ENCODE peak calls at places on chromosomes 16 and 17, in five cellular contexts. One of them, this sample, is unnamed.

GRCh38 chr16:84463221-84463620 is 41.2 kb downstream of the MEAK7 start:
- DNase-seq in esophagus squamous epithelium: no peak
- DNase-seq in Peyer's patch: no peak
- DNase-seq in AG04449: no peak
- DNase-seq in astrocyte of the spinal cord: no peak
- DNase-seq in this sample: no peak

GRCh38 chr17:56995776-56996175 is 17.8 kb downstream of the SCPEP1 start:
- DNase-seq in esophagus squamous epithelium: no peak
- DNase-seq in Peyer's patch: no peak
- DNase-seq in AG04449: no peak
- DNase-seq in astrocyte of the spinal cord: no peak
- DNase-seq in this sample: no peak

GRCh38 chr16:19429271-19429670 is 11.6 kb downstream of the TMC5 start:
- DNase-seq in esophagus squamous epithelium: no peak
- DNase-seq in Peyer's patch: no peak
- DNase-seq in AG04449: no peak
- DNase-seq in astrocyte of the spinal cord: no peak
- DNase-seq in this sample: no peak

GRCh38 chr17:58308173-58308984 is 20.2 kb downstream of the TSPOAP1 start:
- DNase-seq in esophagus squamous epithelium: no peak
- DNase-seq in Peyer's patch: no peak
- DNase-seq in AG04449: no peak
- DNase-seq in astrocyte of the spinal cord: no peak
- DNase-seq in this sample: no peak

GRCh38 chr16:4566144-4566543 is 10.0 kb downstream of the C16orf96 start:
- DNase-seq in esophagus squamous epithelium: no peak
- DNase-seq in Peyer's patch: no peak
- DNase-seq in AG04449: no peak
- DNase-seq in astrocyte of the spinal cord: no peak
- DNase-seq in this sample: no peak

GRCh38 chr17:28744104-28744801 is 442 bp downstream of the TRAF4 start:
- DNase-seq in esophagus squamous epithelium: no peak
- DNase-seq in Peyer's patch: peak
- DNase-seq in AG04449: no peak
- DNase-seq in astrocyte of the spinal cord: peak
- DNase-seq in this sample: peak

GRCh38 chr17:57927048-57927723 is 28.0 kb downstream of the CUEDC1 start:
- DNase-seq in esophagus squamous epithelium: no peak
- DNase-seq in Peyer's patch: no peak
- DNase-seq in AG04449: no peak
- DNase-seq in astrocyte of the spinal cord: peak
- DNase-seq in this sample: peak

GRCh38 chr16:11168386-11169065 is 87.5 kb downstream of the SOCS1 start:
- DNase-seq in esophagus squamous epithelium: no peak
- DNase-seq in Peyer's patch: peak
- DNase-seq in AG04449: no peak
- DNase-seq in astrocyte of the spinal cord: no peak
- DNase-seq in this sample: no peak

GRCh38 chr17:67443931-67444597 is 67.0 kb downstream of the PITPNC1 start:
- DNase-seq in esophagus squamous epithelium: no peak
- DNase-seq in Peyer's patch: no peak
- DNase-seq in AG04449: no peak
- DNase-seq in astrocyte of the spinal cord: peak
- DNase-seq in this sample: no peak

GRCh38 chr17:19306160-19307111 is 56.1 kb downstream of the B9D1 start:
- DNase-seq in esophagus squamous epithelium: no peak
- DNase-seq in Peyer's patch: no peak
- DNase-seq in AG04449: no peak
- DNase-seq in astrocyte of the spinal cord: no peak
- DNase-seq in this sample: no peak

GRCh38 chr16:2145843-2146242 is 2.6 kb upstream of the RAB26 start:
- DNase-seq in esophagus squamous epithelium: no peak
- DNase-seq in Peyer's patch: no peak
- DNase-seq in AG04449: no peak
- DNase-seq in astrocyte of the spinal cord: no peak
- DNase-seq in this sample: no peak

GRCh38 chr16:47643610-47644009 is 182.5 kb downstream of the PHKB start:
- DNase-seq in esophagus squamous epithelium: no peak
- DNase-seq in Peyer's patch: no peak
- DNase-seq in AG04449: no peak
- DNase-seq in astrocyte of the spinal cord: peak
- DNase-seq in this sample: no peak

GRCh38 chr17:54967621-54968258 is 714 bp downstream of the COX11 start:
- DNase-seq in esophagus squamous epithelium: no peak
- DNase-seq in Peyer's patch: peak
- DNase-seq in AG04449: no peak
- DNase-seq in astrocyte of the spinal cord: peak
- DNase-seq in this sample: peak

GRCh38 chr17:27471321-27472269 is 15.3 kb downstream of the KSR1 start:
- DNase-seq in esophagus squamous epithelium: no peak
- DNase-seq in Peyer's patch: no peak
- DNase-seq in AG04449: no peak
- DNase-seq in astrocyte of the spinal cord: peak
- DNase-seq in this sample: peak

GRCh38 chr17:70961341-70961740 is 792.0 kb downstream of the KCNJ2 start:
- DNase-seq in esophagus squamous epithelium: no peak
- DNase-seq in Peyer's patch: no peak
- DNase-seq in AG04449: no peak
- DNase-seq in astrocyte of the spinal cord: peak
- DNase-seq in this sample: no peak

GRCh38 chr16:30185683-30186421 is 2.5 kb downstream of the CORO1A start:
- DNase-seq in esophagus squamous epithelium: no peak
- DNase-seq in Peyer's patch: peak
- DNase-seq in AG04449: no peak
- DNase-seq in astrocyte of the spinal cord: no peak
- DNase-seq in this sample: no peak

GRCh38 chr16:86181526-86181925 is 282.6 kb downstream of the IRF8 start:
- DNase-seq in esophagus squamous epithelium: no peak
- DNase-seq in Peyer's patch: no peak
- DNase-seq in AG04449: no peak
- DNase-seq in astrocyte of the spinal cord: no peak
- DNase-seq in this sample: no peak

GRCh38 chr17:31489295-31490018 is 98.0 kb downstream of the RAB11FIP4 start:
- DNase-seq in esophagus squamous epithelium: no peak
- DNase-seq in Peyer's patch: peak
- DNase-seq in AG04449: no peak
- DNase-seq in astrocyte of the spinal cord: no peak
- DNase-seq in this sample: no peak

GRCh38 chr17:19341211-19341631 is 21.3 kb downstream of the B9D1 start:
- DNase-seq in esophagus squamous epithelium: no peak
- DNase-seq in Peyer's patch: no peak
- DNase-seq in AG04449: no peak
- DNase-seq in astrocyte of the spinal cord: no peak
- DNase-seq in this sample: no peak

GRCh38 chr17:59377410-59377809 is 46.0 kb downstream of the YPEL2 start:
- DNase-seq in esophagus squamous epithelium: no peak
- DNase-seq in Peyer's patch: no peak
- DNase-seq in AG04449: no peak
- DNase-seq in astrocyte of the spinal cord: peak
- DNase-seq in this sample: no peak

GRCh38 chr17:385195-385835 is 32.7 kb upstream of the RPH3AL start:
- DNase-seq in esophagus squamous epithelium: no peak
- DNase-seq in Peyer's patch: peak
- DNase-seq in AG04449: no peak
- DNase-seq in astrocyte of the spinal cord: no peak
- DNase-seq in this sample: peak

GRCh38 chr17:75271955-75272847 is 1.2 kb upstream of the MIF4GD start:
- DNase-seq in esophagus squamous epithelium: no peak
- DNase-seq in Peyer's patch: peak
- DNase-seq in AG04449: no peak
- DNase-seq in astrocyte of the spinal cord: peak
- DNase-seq in this sample: no peak

GRCh38 chr17:82914375-82914774 is 74.6 kb upstream of the ZNF750 start:
- DNase-seq in esophagus squamous epithelium: no peak
- DNase-seq in Peyer's patch: no peak
- DNase-seq in AG04449: no peak
- DNase-seq in astrocyte of the spinal cord: no peak
- DNase-seq in this sample: peak

GRCh38 chr17:56206351-56206750 is 53.1 kb downstream of the ANKFN1 start:
- DNase-seq in esophagus squamous epithelium: no peak
- DNase-seq in Peyer's patch: no peak
- DNase-seq in AG04449: no peak
- DNase-seq in astrocyte of the spinal cord: no peak
- DNase-seq in this sample: no peak

GRCh38 chr16:15403392-15403995 is 7.9 kb downstream of the MPV17L start:
- DNase-seq in esophagus squamous epithelium: no peak
- DNase-seq in Peyer's patch: no peak
- DNase-seq in AG04449: no peak
- DNase-seq in astrocyte of the spinal cord: no peak
- DNase-seq in this sample: peak

GRCh38 chr16:87043273-87044030 is 273.7 kb downstream of the C16orf95 start:
- DNase-seq in esophagus squamous epithelium: no peak
- DNase-seq in Peyer's patch: no peak
- DNase-seq in AG04449: no peak
- DNase-seq in astrocyte of the spinal cord: peak
- DNase-seq in this sample: no peak

GRCh38 chr17:72184805-72185204 is 64.0 kb downstream of the SOX9 start:
- DNase-seq in esophagus squamous epithelium: no peak
- DNase-seq in Peyer's patch: no peak
- DNase-seq in AG04449: no peak
- DNase-seq in astrocyte of the spinal cord: no peak
- DNase-seq in this sample: no peak

GRCh38 chr16:54633943-54634362 is 296.7 kb upstream of the IRX5 start:
- DNase-seq in esophagus squamous epithelium: no peak
- DNase-seq in Peyer's patch: no peak
- DNase-seq in AG04449: no peak
- DNase-seq in astrocyte of the spinal cord: peak
- DNase-seq in this sample: peak

GRCh38 chr17:65589321-65589720 is 27.9 kb upstream of the AXIN2 start:
- DNase-seq in esophagus squamous epithelium: no peak
- DNase-seq in Peyer's patch: peak
- DNase-seq in AG04449: no peak
- DNase-seq in astrocyte of the spinal cord: no peak
- DNase-seq in this sample: no peak

GRCh38 chr17:11627301-11627700 is 29.0 kb downstream of the DNAH9 start:
- DNase-seq in esophagus squamous epithelium: no peak
- DNase-seq in Peyer's patch: no peak
- DNase-seq in AG04449: no peak
- DNase-seq in astrocyte of the spinal cord: no peak
- DNase-seq in this sample: no peak

GRCh38 chr17:17175340-17175739 is 30.8 kb downstream of the PLD6 start:
- DNase-seq in esophagus squamous epithelium: no peak
- DNase-seq in Peyer's patch: no peak
- DNase-seq in AG04449: no peak
- DNase-seq in astrocyte of the spinal cord: no peak
- DNase-seq in this sample: no peak
- H3K4me3 ChIP-seq in esophagus squamous epithelium: no peak
- H3K4me3 ChIP-seq in Peyer's patch: no peak
- H3K4me3 ChIP-seq in AG04449: no peak
- H3K4me3 ChIP-seq in astrocyte of the spinal cord: no peak
- H3K4me3 ChIP-seq in this sample: no peak

DNA sequence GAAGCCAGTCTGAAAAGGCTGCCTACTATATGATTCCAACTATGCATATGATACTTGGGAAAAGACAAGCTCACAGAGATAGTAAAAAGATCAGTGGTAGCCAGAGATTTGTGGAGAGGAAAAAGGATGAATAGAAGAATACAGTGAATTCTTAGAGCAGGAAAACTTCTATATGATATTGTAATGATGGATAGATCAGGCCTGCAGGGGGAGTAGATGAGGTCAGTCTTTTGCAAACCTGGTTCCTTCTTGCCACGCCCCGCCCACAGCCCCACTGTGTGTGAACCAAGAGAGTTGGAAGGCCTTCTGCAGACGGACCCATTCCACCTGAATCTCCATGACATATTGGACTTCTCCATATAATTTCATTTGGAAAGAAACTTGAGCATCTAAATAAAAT is 761 bp upstream of the CCL8 start:
- DNase-seq in esophagus squamous epithelium: no peak
- DNase-seq in Peyer's patch: no peak
- DNase-seq in AG04449: no peak
- DNase-seq in astrocyte of the spinal cord: no peak
- DNase-seq in this sample: peak
- TF ChIP-seq CTCF in esophagus squamous epithelium: no peak
- TF ChIP-seq CTCF in Peyer's patch: no peak
- TF ChIP-seq CTCF in AG04449: no peak
- TF ChIP-seq CTCF in astrocyte of the spinal cord: no peak
- TF ChIP-seq CTCF in this sample: no peak

DNA sequence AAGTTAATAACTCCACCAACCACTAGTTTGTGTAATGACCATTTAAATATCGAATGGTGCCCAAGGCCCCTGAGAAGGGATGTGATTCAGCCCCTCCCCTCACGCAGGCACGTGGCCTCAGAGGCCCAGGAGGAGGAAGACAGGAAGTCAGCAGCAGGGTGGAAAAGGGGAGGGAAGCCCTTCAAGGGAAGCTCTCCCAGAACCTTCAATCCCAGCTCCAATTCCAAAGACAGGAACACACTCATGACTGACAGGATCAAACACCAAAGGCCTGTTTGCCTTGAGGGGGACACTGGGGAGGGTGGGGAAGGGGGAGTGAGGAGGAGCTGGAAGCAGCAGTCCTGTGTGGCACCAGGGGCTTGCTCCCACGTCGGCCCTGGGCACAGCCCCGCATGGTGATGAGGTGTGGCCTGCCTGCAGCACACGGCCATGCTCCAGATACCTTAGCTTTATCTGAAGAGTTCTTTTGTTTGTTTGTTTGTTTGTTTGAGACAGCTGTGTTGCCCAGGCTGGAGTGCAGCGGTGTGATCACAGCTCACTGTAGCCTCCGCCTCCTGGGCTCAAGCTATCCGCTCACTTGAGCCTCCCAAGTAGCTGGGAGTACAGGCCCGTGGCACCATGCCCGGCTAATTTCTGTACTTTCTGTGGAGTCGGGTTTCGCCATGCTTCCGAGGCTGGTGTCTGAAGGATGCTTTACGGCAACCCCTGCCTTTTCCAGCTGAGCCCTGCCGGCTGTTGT is 105.0 kb downstream of the ZNF778 start:
- DNase-seq in esophagus squamous epithelium: no peak
- DNase-seq in Peyer's patch: peak
- DNase-seq in AG04449: no peak
- DNase-seq in astrocyte of the spinal cord: peak
- DNase-seq in this sample: peak
- H3K4me3 ChIP-seq in esophagus squamous epithelium: no peak
- H3K4me3 ChIP-seq in Peyer's patch: no peak
- H3K4me3 ChIP-seq in AG04449: no peak
- H3K4me3 ChIP-seq in astrocyte of the spinal cord: no peak
- H3K4me3 ChIP-seq in this sample: no peak

DNA sequence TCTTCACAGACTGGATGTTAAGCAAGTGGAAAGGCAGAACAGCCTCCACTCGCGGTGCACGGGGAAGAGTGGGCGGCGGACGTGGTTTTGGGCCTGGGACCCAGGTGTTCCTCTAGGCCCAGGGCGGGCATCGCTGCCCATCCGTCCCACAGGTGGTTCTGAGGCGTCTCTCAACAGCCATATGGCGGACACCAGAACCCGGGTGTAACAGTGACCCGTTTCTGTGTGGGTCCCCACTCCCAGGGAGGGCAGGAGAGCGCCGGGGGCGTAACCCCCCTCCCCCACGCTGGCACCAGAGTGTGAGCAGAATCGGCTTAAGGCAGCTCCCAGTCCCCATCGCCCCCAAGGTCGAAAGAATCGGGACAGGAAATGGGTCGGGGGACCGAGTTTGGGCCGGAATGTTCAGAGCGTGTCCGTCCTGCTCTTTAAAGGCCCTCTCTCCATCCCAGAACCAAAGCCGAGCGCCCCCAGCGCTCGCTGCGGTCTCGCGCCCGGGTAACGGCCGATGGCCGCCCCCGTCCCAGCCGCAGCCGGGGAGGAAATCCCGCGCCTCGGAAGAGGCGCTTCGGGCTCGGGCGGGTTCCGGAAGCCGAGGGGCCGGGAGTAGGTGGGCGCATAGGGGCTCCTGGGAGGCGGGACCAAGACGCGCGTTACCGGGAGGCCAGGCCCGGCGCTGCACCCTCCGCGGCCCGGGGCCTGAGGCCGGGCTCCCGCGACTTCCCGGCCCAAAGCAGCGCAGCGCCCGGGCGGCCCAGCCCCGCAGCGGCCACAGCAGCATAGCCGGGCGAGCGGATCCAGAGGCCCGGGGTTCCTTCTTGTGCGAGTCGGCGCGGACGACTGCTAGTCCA is at the start of gene TK2:
- DNase-seq in esophagus squamous epithelium: no peak
- DNase-seq in Peyer's patch: peak
- DNase-seq in AG04449: no peak
- DNase-seq in astrocyte of the spinal cord: peak
- DNase-seq in this sample: peak
- TF ChIP-seq CTCF in esophagus squamous epithelium: peak
- TF ChIP-seq CTCF in Peyer's patch: peak
- TF ChIP-seq CTCF in AG04449: peak
- TF ChIP-seq CTCF in astrocyte of the spinal cord: no peak
- TF ChIP-seq CTCF in this sample: no peak